ENCODE peak calls at places on chromosomes 4 and X, in four cellular contexts. D, H, R and J are unnamed samples.

GRCh38 chr4:14583752-14584151 is 418.5 kb upstream of the CPEB2 start:
- DNase-seq in D (no peak), H (no peak), R (no peak), J (no peak)

GRCh38 chr4:75922588-75922987 is 18.2 kb downstream of the NAAA start:
- DNase-seq in D (no peak), H (no peak), R (no peak), J (no peak)

GRCh38 chr4:145161549-145161948 is 18.8 kb downstream of the OTUD4 start:
- DNase-seq in D (no peak), H (no peak), R (no peak), J (no peak)

GRCh38 chr4:66691101-66691500 is 854.2 kb downstream of the CENPC start:
- DNase-seq in D (no peak), H (no peak), R (peak), J (no peak)

GRCh38 chr4:111449657-111450056 is 695.6 kb upstream of the FAM241A start:
- DNase-seq in D (no peak), H (no peak), R (no peak), J (no peak)

GRCh38 chr4:107931775-107932321 is 499 bp downstream of the CYP2U1 start:
- DNase-seq in D (no peak), H (peak), R (peak), J (no peak)

GRCh38 chr4:53676402-53676871 is 85.2 kb upstream of the LNX1 start:
- DNase-seq in D (no peak), H (no peak), R (no peak), J (no peak)

GRCh38 chr4:105158837-105159236 is 12.2 kb downstream of the TET2 start:
- DNase-seq in D (no peak), H (no peak), R (peak), J (no peak)

GRCh38 chrX:18929775-18930174 is 54.1 kb downstream of the PHKA2 start:
- DNase-seq in D (no peak), H (no peak), R (no peak), J (no peak)

GRCh38 chrX:149699761-149700160 is 12.1 kb upstream of the MAGEA11 start:
- DNase-seq in D (no peak), H (no peak), R (no peak), J (no peak)

GRCh38 chr4:161419822-161420221 is 744.0 kb downstream of the FSTL5 start:
- DNase-seq in D (peak), H (no peak), R (peak), J (no peak)

GRCh38 chr4:10093801-10094552 is 22.6 kb downstream of the WDR1 start:
- DNase-seq in D (no peak), H (no peak), R (no peak), J (no peak)

GRCh38 chrX:38896724-38897298 is 95.6 kb downstream of the MID1IP1 start:
- DNase-seq in D (no peak), H (no peak), R (no peak), J (no peak)

GRCh38 chr4:40923326-40924095 is 173.8 kb downstream of the NSUN7 start:
- DNase-seq in D (no peak), H (no peak), R (no peak), J (no peak)

GRCh38 chr4:184792950-184793555 is 32.7 kb downstream of the ACSL1 start:
- DNase-seq in D (no peak), H (peak), R (no peak), J (no peak)

GRCh38 chr4:106495498-106495897 is 126.9 kb upstream of the GIMD1 start:
- DNase-seq in D (no peak), H (no peak), R (no peak), J (no peak)

GRCh38 chr4:16516796-16517413 is 290.6 kb upstream of the TAPT1 start:
- DNase-seq in D (no peak), H (no peak), R (peak), J (no peak)

GRCh38 chr4:80184791-80185756 is 12.2 kb upstream of the PRDM8 start:
- DNase-seq in D (peak), H (peak), R (peak), J (peak)

GRCh38 chrX:149877636-149878035 is 3.3 kb upstream of the MAGEA8 start:
- DNase-seq in D (no peak), H (no peak), R (no peak), J (no peak)

GRCh38 chr4:40992472-40993298 is 221.7 kb downstream of the APBB2 start:
- DNase-seq in D (no peak), H (no peak), R (no peak), J (no peak)

GRCh38 chrX:97629597-97629985 is 745.9 kb downstream of the RPA4 start:
- DNase-seq in D (no peak), H (no peak), R (no peak), J (no peak)

GRCh38 chr4:10205223-10205622 is 88.6 kb upstream of the WDR1 start:
- DNase-seq in D (no peak), H (no peak), R (no peak), J (no peak)

GRCh38 chrX:101395789-101396188 is 5.0 kb downstream of the RPL36A start:
- DNase-seq in D (no peak), H (no peak), R (no peak), J (no peak)

GRCh38 chr4:37666625-37667071 is 19.5 kb downstream of the RELL1 start:
- DNase-seq in D (no peak), H (no peak), R (peak), J (peak)

GRCh38 chr4:177051473-177052060 is 258.1 kb upstream of the NEIL3 start:
- DNase-seq in D (peak), H (no peak), R (peak), J (peak)

GRCh38 chr4:41360911-41361830 is 104.4 kb downstream of the UCHL1 start:
- DNase-seq in D (peak), H (peak), R (peak), J (peak)

GRCh38 chr4:73477176-73477575 is 4.4 kb upstream of the AFM start:
- DNase-seq in D (no peak), H (peak), R (no peak), J (no peak)

GRCh38 chr4:89894654-89895652 is at the start of gene MMRN1:
- DNase-seq in D (no peak), H (no peak), R (no peak), J (no peak)

GRCh38 chr4:139735381-139736256 is 70.0 kb downstream of the MGST2 start:
- DNase-seq in D (peak), H (peak), R (peak), J (no peak)

GRCh38 chr4:139734201-139734874 is 68.7 kb downstream of the MGST2 start:
- DNase-seq in D (no peak), H (no peak), R (no peak), J (no peak)

GRCh38 chr4:139736661-139737060 is 71.0 kb downstream of the MGST2 start:
- DNase-seq in D (no peak), H (no peak), R (peak), J (no peak)

GRCh38 chr4:139736257-139736626 is 70.6 kb downstream of the MGST2 start:
- DNase-seq in D (no peak), H (no peak), R (peak), J (no peak)

DNA sequence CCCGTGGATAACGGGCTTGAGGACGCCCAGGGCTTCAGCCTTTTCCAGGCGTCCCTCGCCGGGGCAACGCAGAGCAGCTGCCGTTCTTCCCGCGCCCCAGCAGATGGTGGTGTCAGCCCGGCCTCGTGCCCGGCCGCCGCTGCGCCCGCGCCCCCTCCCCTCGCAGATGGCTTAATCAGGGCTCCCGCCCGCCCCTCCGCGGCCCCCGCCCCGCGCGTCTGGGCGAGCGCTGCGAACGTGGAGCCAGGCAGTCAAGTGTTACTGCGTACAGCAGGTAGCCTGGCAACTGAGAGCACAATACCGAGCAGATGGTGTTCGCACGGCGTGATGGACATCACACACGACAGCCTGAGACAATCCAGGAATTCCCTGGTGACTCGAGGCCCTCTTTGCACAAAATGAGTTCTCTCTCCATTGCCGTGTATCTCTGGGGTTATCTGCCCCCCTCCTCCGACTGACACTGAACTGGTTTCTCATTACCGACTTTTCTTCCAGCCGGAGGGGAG is 69.3 kb downstream of the MGST2 start:
- DNase-seq in D (peak), H (peak), R (peak), J (peak)
- TF ChIP-seq POLR2AphosphoS5 in D (peak), H (peak), R (no peak), J (peak)

DNA sequence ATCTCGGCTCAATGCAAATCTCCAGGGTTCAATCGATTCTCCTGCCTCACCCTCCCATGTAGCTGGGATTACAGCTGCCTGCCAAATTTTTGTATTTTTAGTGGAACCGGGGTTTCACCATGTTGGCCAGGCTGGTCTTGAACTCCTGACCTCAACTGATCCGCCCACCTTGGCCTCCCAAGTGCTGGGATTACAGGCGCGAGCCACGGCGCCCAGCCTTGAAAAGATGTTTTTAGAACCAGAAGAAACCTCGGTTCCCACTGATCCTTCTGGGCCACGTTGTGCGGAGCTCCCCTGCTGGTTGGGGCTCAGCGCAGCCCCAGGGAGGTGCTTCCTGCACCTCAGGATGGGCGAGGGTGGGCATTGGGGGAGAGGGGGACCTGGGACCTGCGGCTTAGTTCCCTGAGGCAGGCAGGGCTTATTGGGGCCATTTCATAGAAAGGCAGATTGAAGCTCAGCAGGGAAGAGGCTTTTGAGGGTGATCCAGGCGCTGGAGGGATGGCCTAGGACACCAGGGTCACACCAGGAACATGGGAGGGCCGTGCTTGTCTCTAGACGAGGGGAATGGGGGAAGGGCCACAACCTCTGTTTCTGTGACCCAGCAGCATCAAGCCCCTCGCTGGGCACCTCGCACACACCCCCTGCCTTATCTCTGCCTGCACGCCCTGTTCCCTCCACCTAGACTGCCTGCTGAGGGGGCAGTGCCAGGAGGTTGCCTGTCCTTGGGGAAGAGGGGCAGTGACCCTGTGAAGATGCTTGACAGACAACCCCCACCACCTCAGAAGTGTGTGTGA is 6.3 kb upstream of the ADD1 start:
- DNase-seq in D (peak), H (no peak), R (peak), J (peak)
- TF ChIP-seq POLR2AphosphoS5 in D (peak), H (peak), R (no peak), J (no peak)

DNA sequence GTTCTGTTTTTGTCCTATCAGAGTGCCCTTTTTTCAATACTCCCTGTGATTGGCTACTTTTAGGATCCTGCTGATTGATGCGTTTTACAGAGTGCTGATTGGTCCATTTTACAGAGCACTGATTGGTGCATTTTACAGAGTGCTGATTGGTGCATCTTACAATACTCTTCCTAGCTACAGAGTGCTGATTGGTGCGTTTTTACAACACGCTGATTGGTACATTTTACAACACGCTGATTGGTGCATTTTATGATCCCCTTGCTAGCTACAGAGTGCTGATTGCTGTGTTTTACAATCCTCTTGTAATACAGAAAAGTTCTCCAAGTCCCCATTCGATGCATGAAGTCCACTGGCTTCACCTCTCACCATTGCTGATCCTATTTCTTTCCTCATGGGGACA is 176.8 kb downstream of the GC start:
- DNase-seq in D (no peak), H (no peak), R (no peak), J (no peak)
- TF ChIP-seq POLR2AphosphoS5 in D (no peak), H (no peak), R (no peak), J (no peak)

DNA sequence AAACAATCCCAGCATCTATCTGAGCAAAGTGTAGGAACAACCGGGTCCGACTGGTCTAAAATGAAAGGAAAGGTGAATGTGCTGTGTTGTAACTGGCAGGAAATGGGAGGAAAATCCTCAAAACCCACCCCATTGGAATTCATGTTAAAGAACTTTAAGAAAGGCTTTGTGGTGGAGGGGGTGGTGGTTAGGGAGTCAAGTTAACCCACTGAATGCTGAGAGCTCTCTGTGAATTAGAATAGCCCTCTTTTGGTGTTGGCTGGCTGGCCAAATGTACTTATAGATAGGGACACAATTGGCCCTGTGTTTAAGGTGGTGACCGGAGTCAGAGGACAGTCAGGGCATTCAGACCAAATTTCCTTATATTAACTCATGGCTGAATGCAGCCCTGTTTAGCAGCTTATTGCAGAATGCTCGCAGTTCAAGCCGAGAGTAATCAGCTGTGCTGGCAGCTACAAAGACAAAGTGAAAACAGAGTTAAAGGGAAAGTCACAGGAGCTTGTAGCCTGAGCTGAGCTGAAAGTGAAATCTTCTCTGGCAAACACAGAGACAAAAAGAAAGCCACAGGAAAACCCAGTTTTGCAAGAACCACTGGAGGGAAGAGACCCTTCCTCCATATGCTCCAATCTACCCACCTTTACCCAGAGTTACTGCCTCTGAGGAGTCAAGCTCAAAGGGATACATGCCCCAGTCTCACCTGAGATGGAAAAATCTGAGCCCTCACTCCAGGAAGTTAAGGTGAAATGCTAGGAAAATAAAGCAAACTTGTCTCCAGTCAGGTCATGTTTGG is 38.5 kb upstream of the UGT2B7 start:
- DNase-seq in D (no peak), H (no peak), R (peak), J (no peak)
- TF ChIP-seq POLR2AphosphoS5 in D (peak), H (no peak), R (no peak), J (no peak)

DNA sequence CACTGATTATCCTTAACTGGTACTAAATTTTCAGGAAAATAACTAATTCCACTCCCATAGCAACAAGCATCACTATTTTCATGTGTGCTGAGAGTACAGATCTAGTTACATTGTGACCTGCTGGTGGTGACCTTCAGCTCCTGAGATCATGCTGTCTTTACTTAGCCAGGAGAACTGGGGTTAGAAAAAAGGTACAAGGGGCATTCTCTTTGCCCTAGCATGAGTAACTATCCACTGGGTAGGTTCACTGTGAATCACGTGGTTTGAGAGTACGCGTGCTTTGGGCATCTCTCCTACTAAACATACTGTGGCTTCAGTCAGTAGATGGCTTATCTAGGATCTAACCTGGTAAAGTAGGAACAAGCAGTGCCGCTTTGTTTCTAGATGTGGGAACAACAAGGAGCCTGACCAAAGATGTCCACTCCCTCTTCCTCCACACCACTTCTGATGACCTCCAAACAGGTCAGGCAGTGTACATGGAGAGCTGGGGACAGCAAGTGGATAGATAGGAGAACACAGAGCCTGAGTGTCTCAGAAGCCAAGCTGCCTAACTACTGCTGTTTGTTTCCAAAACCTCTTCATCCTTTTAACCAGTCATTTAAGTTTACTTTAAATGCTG is 90.2 kb downstream of the CBR4 start:
- DNase-seq in D (peak), H (no peak), R (no peak), J (no peak)
- TF ChIP-seq POLR2AphosphoS5 in D (no peak), H (no peak), R (no peak), J (no peak)

GRCh38 chr4:6470502-6471302 is 1.7 kb downstream of the PPP2R2C start:
- DNase-seq in D (peak), H (peak), R (peak), J (no peak)
- TF ChIP-seq POLR2AphosphoS5 in D (no peak), H (no peak), R (no peak), J (no peak)

DNA sequence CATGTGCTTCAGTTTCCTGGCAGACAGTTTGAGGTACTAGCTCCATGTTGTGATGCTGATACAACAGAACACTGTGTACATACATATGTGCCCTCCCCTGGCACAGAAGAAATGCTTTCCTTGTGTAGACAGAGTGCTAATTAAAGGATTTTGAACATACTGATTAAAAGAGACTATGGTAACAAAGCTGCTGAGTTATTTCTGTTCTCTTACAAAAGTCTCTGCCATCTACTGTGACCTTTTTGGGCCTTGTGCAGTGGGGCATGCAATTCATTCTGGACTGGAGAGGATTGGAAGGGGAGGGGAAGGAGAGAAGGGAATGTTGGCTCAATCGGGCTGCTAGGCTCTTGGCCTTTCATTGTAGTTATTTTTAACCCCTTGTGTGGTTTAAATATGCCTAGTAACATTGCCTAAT is 6.0 kb downstream of the PDLIM5 start:
- DNase-seq in D (no peak), H (no peak), R (peak), J (no peak)
- TF ChIP-seq POLR2AphosphoS5 in D (no peak), H (no peak), R (no peak), J (peak)